ENCODE peak calls at places on chromosomes 13 and 19, in eight cellular contexts. K is GM19239; U is CD4-positive, CD25-positive, alpha-beta regulatory T cell; N is activated CD8-positive, alpha-beta memory T cell treated with anti-CD3 and anti-CD28 coated beads for 1 hour; X is endothelial cell; T is stimulated activated CD4-positive, alpha-beta T cell treated with anti-CD3 and anti-CD28 coated beads, Interleukin-12 subunit alpha, Interleukin-12 subunit beta, amount 100 ng/mL, for 48 hours; H is activated gamma-delta T cell treated with Interleukin-2 at 50 U/mL for 16 hours; E is right atrium auricular region. I is an unnamed sample.

GRCh38 chr13:20006206-20006605 is 47.7 kb downstream of the ZMYM2 start:
- DNase-seq in U (no peak), K (no peak), T (no peak), E (no peak), N (no peak), X (no peak), H (no peak), I (no peak)

GRCh38 chr19:39444598-39445257 is 654 bp upstream of the SUPT5H start:
- DNase-seq in U (no peak), T (no peak), E (no peak), X (no peak), K (no peak), N (no peak), H (no peak), I (no peak)

GRCh38 chr19:42018503-42019193 is 24.6 kb upstream of the ATP1A3 start:
- DNase-seq in H (no peak), E (no peak), T (no peak), U (no peak), X (no peak), K (no peak), N (no peak), I (no peak)

GRCh38 chr19:45069056-45069455 is 7.2 kb downstream of the ZNF296 start:
- DNase-seq in T (no peak), N (no peak), E (no peak), H (no peak), X (no peak), U (no peak), K (no peak), I (no peak)

GRCh38 chr13:63944896-63945295 is 2529.2 kb upstream of the PCDH20 start:
- DNase-seq in H (no peak), K (no peak), T (no peak), N (no peak), U (no peak), E (no peak), X (no peak), I (no peak)

GRCh38 chr13:26508885-26509284 is 48.6 kb upstream of the WASF3 start:
- DNase-seq in U (no peak), K (no peak), H (no peak), N (no peak), X (no peak), E (peak; percentile 95), T (no peak), I (no peak)

GRCh38 chr19:11587302-11587972 is 9.8 kb upstream of the ZNF627 start:
- DNase-seq in H (peak; percentile 69), N (peak; percentile 58), E (peak; percentile 72), K (peak; percentile 66), T (peak; percentile 66), U (peak; percentile 72), X (peak; percentile 84), I (no peak)

GRCh38 chr13:94710881-94711560 is 1.3 kb downstream of the SOX21 start:
- DNase-seq in U (no peak), T (no peak), N (no peak), H (no peak), E (no peak), X (peak; percentile 55), K (no peak), I (peak; percentile 18)